ENCODE peak calls at places on chromosomes 16 and 17, in ten cellular contexts. Q, G, V, J, E, I, N, K, X and F are unnamed samples.

GRCh38 chr16:87924041-87924851 is 12.1 kb downstream of the CA5A start:
- DNase-seq in Q (no peak), G (no peak), V (no peak), J (no peak), E (no peak), I (no peak), N (no peak), K (no peak), X (no peak), F (peak; percentile 97)

GRCh38 chr17:1929896-1930750 is 95.0 kb downstream of the RTN4RL1 start:
- DNase-seq in Q (no peak), G (no peak), V (no peak), J (no peak), E (no peak), I (no peak), N (no peak), K (no peak), X (no peak), F (peak; percentile 10)

GRCh38 chr16:60203525-60204124 is 1469.5 kb upstream of the GOT2 start:
- DNase-seq in Q (no peak), G (no peak), V (no peak), J (no peak), E (peak; percentile 61), I (no peak), N (peak; percentile 9), K (no peak), X (peak; percentile 13), F (peak; percentile 3)

GRCh38 chr16:14026572-14026971 is 44.5 kb upstream of the MRTFB start:
- DNase-seq in Q (no peak), G (no peak), V (no peak), J (no peak), E (no peak), I (no peak), N (no peak), K (no peak), X (no peak), F (no peak)

GRCh38 chr17:57085448-57086068 is 512 bp downstream of the AKAP1 start:
- DNase-seq in Q (peak; percentile 15), G (peak; percentile 56), V (peak; percentile 62), J (peak; percentile 72), E (peak; percentile 60), I (peak; percentile 87), N (peak; percentile 66), K (peak; percentile 37), X (peak; percentile 71), F (peak; percentile 85)

GRCh38 chr16:11675561-11676511 is 7.6 kb downstream of the SNN start:
- DNase-seq in Q (no peak), G (no peak), V (peak; percentile 68), J (peak; percentile 31), E (peak; percentile 40), I (peak; percentile 89), N (no peak), K (no peak), X (no peak), F (no peak)

GRCh38 chr17:76204277-76204676 is 36.0 kb downstream of the RNF157 start:
- DNase-seq in Q (no peak), G (no peak), V (no peak), J (no peak), E (no peak), I (no peak), N (no peak), K (no peak), X (no peak), F (no peak)

GRCh38 chr16:24689128-24689527 is 40.3 kb upstream of the TNRC6A start:
- DNase-seq in Q (no peak), G (peak; percentile 2), V (no peak), J (no peak), E (peak; percentile 78), I (peak; percentile 23), N (peak; percentile 52), K (no peak), X (peak; percentile 43), F (peak; percentile 45)

GRCh38 chr16:10870137-10870776 is 6.7 kb upstream of the CIITA start:
- DNase-seq in Q (no peak), G (no peak), V (no peak), J (no peak), E (no peak), I (no peak), N (no peak), K (no peak), X (no peak), F (no peak)